ENCODE peak calls at places on chromosomes 4 and X, in nine cellular contexts. S, X, I, T, Q, G, N, J and W are unnamed samples.

GRCh38 chr4:81490761-81491160 is 19.1 kb upstream of the RASGEF1B start:
- DNase-seq in S (no peak), X (no peak), I (no peak), T (no peak), Q (no peak), G (no peak), N (no peak), J (no peak), W (peak; percentile 69)

GRCh38 chr4:2800691-2801596 is 8.1 kb downstream of the SH3BP2 start:
- DNase-seq in S (peak; percentile 69), X (peak; percentile 92), I (peak; percentile 95), T (peak; percentile 73), Q (peak; percentile 92), G (peak; percentile 80), N (no peak), J (peak; percentile 89), W (peak; percentile 37)

GRCh38 chrX:40543661-40544328 is 37.0 kb upstream of the ATP6AP2 start:
- DNase-seq in S (peak; percentile 46), X (peak; percentile 19), I (peak; percentile 65), T (peak; percentile 51), Q (no peak), G (no peak), N (peak; percentile 35), J (no peak), W (peak; percentile 45)

GRCh38 chrX:129932137-129932791 is 26.3 kb downstream of the UTP14A start:
- DNase-seq in S (peak; percentile 82), X (peak; percentile 62), I (peak; percentile 93), T (peak; percentile 92), Q (peak; percentile 97), G (peak; percentile 89), N (no peak), J (peak; percentile 92), W (peak; percentile 83)

GRCh38 chrX:57286507-57287251 is at the start of gene FAAH2:
- DNase-seq in S (no peak), X (peak; percentile 57), I (no peak), T (no peak), Q (no peak), G (peak; percentile 70), N (no peak), J (no peak), W (peak; percentile 62)

GRCh38 chr4:102343964-102344519 is 1.2 kb downstream of the SLC39A8 start:
- DNase-seq in S (no peak), X (no peak), I (no peak), T (peak; percentile 7), Q (no peak), G (no peak), N (no peak), J (no peak), W (no peak)

GRCh38 chr4:128978985-128979384 is 114.4 kb downstream of the SCLT1 start:
- DNase-seq in S (no peak), X (no peak), I (no peak), T (no peak), Q (no peak), G (no peak), N (no peak), J (no peak), W (no peak)

GRCh38 chr4:89245459-89245858 is 62.1 kb downstream of the GPRIN3 start:
- DNase-seq in S (no peak), X (peak; percentile 1), I (no peak), T (no peak), Q (no peak), G (no peak), N (no peak), J (no peak), W (no peak)

GRCh38 chr4:158778065-158778711 is 9.4 kb downstream of the FNIP2 start:
- DNase-seq in S (no peak), X (no peak), I (no peak), T (no peak), Q (no peak), G (no peak), N (no peak), J (no peak), W (no peak)

GRCh38 chrX:20418379-20418778 is 151.7 kb upstream of the RPS6KA3 start:
- DNase-seq in S (no peak), X (no peak), I (no peak), T (no peak), Q (no peak), G (no peak), N (no peak), J (no peak), W (no peak)

DNA sequence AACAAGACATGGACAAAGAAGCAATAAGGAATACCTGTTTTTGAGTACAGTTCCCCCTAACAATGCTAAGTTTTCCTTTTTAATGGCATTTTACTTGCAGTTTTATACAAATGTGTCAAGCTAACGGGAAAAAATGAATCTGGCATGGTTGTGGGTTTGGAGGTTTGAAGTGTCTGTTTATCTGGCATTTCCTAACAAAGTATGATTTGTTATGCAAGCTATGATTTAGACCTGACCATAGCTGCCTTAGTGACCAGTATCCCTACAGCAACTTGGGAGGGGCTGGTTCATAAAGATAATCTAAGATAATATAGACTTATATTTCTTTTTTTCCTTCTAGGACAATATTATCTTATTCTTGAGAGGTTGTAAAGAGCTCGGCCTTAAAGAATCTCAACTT is 60.6 kb downstream of the LIMCH1 start:
- DNase-seq in S (no peak), X (no peak), I (no peak), T (peak; percentile 52), Q (no peak), G (no peak), N (no peak), J (no peak), W (no peak)
- H3K27ac ChIP-seq in S (no peak overlapping the region), X (no peak overlapping the region), I (no peak overlapping the region), T (no peak overlapping the region), Q (no peak overlapping the region), G (no peak overlapping the region), N (no peak overlapping the region), J (no peak overlapping the region), W (no peak overlapping the region)

GRCh38 chr4:1405249-1405635 is 1.0 kb downstream of the NKX1-1 start:
- DNase-seq in S (no peak), X (no peak), I (no peak), T (no peak), Q (peak; percentile 62), G (no peak), N (no peak), J (no peak), W (no peak)

GRCh38 chr4:1404573-1405248 is 1.5 kb downstream of the NKX1-1 start:
- DNase-seq in S (no peak), X (no peak), I (no peak), T (no peak), Q (peak; percentile 66), G (no peak), N (no peak), J (no peak), W (no peak)

GRCh38 chr4:1402516-1403101 is 3.6 kb downstream of the NKX1-1 start:
- DNase-seq in S (peak; percentile 42), X (no peak), I (no peak), T (no peak), Q (peak; percentile 73), G (no peak), N (no peak), J (no peak), W (no peak)

GRCh38 chr4:1403177-1403583 is 3.1 kb downstream of the NKX1-1 start:
- DNase-seq in S (no peak), X (no peak), I (no peak), T (no peak), Q (peak; percentile 82), G (no peak), N (no peak), J (no peak), W (no peak)

GRCh38 chr4:1403591-1404572 is 2.4 kb downstream of the NKX1-1 start:
- DNase-seq in S (peak; percentile 30), X (no peak), I (no peak), T (no peak), Q (peak; percentile 78), G (no peak), N (no peak), J (no peak), W (no peak)
- H3K9me3 ChIP-seq in S (no peaks in the 10 kb centered on the region), X (no peaks in the 10 kb centered on the region), I (no peaks in the 10 kb centered on the region), T (no peaks in the 10 kb centered on the region), Q (no peaks in the 10 kb centered on the region), G (no peaks in the 10 kb centered on the region), N (no peaks in the 10 kb centered on the region), J (no peaks in the 10 kb centered on the region), W (no peaks in the 10 kb centered on the region)

DNA sequence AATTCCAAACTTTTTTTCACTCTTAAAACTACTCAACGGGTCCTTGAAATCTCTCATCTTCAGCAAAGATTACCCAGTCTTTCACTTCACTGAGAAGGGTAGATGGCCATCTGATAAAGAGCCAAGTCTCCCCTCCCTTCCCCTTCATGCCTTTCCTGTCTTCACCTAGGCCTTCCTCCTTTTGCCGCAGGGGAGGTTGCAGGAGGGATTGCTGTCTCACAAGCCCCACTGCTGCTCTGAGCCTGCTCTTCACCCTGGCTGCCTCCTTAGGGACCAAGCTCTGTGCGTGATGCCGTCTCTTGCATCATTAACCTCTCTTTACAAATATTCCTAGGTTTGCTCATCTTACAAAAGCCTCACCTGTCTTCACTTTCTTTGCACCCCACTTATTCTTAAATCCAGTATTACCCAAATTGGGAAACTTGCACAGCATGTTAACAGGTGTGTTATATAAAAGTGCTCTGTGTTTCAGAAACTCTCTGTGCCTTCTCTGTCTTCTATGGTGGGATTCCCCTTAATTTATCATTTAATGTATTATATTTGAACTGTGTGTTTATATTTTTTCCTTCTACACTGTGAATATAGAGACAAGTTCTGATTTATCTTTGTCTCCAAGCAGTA is 3.8 kb downstream of the ZFX start:
- DNase-seq in S (peak; percentile 55), X (no peak), I (peak; percentile 36), T (no peak), Q (no peak), G (no peak), N (no peak), J (no peak), W (no peak)
- H3K4me1 ChIP-seq in S (peaks cover 40% of the 10 kb centered on the region), X (peaks cover 31% of the 10 kb centered on the region), I (peaks cover 40% of the 10 kb centered on the region), T (no peaks in the 10 kb centered on the region), Q (peaks cover 66% of the 10 kb centered on the region), G (peaks cover 10% of the 10 kb centered on the region), N (no peaks in the 10 kb centered on the region), J (peaks cover 67% of the 10 kb centered on the region), W (peaks cover 23% of the 10 kb centered on the region)

GRCh38 chr4:99645638-99646037 is 12.0 kb downstream of the C4orf54 start:
- DNase-seq in S (no peak), X (no peak), I (no peak), T (no peak), Q (no peak), G (no peak), N (no peak), J (no peak), W (no peak)

GRCh38 chr4:99645036-99645435 is 12.6 kb downstream of the C4orf54 start:
- DNase-seq in S (no peak), X (no peak), I (no peak), T (no peak), Q (no peak), G (no peak), N (peak; percentile 64), J (no peak), W (no peak)

GRCh38 chr4:99640676-99641075 is 17.0 kb downstream of the C4orf54 start:
- DNase-seq in S (no peak), X (no peak), I (no peak), T (no peak), Q (no peak), G (no peak), N (no peak), J (no peak), W (no peak)

GRCh38 chr4:99642725-99643489 is 14.7 kb downstream of the C4orf54 start:
- DNase-seq in S (no peak), X (no peak), I (peak; percentile 6), T (no peak), Q (no peak), G (no peak), N (no peak), J (peak; percentile 68), W (no peak)

DNA sequence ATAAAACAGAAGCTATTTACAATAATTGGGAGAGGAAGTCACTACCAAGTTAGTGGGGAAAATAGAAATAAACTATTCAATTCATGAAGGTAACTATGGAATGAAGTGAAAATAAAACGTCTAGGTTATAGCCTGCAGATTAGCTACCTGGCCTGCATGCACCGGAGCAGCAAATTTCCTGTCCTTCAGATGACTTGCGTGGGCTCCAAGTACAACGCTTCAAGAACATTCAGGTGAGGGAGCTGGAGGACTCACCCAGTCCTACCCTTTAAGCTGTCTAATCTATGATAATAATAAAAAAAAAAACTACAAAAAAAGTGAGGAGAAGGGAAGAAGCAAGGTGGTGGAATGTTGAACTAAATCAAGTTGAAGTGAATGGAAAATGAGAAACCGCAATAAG is 13.2 kb downstream of the C4orf54 start:
- DNase-seq in S (no peak), X (no peak), I (no peak), T (no peak), Q (no peak), G (no peak), N (no peak), J (no peak), W (no peak)
- H3K27ac ChIP-seq in S (no peak overlapping the region), X (no peak overlapping the region), I (no peak overlapping the region), T (no peak overlapping the region), Q (no peak overlapping the region), G (no peak overlapping the region), N (no peak overlapping the region), J (no peak overlapping the region), W (no peak overlapping the region)